ENCODE peak calls at places on chromosomes 4 and X, in four cellular contexts. Z is CD8-positive, alpha-beta T cell; U is pancreas; G is GM12864. H is an unnamed sample.

GRCh38 chr4:173436149-173436579 is 37.2 kb upstream of the SCRG1 start:
- DNase-seq in Z (no peak), U (no peak), G (no peak), H (no peak)

GRCh38 chrX:87397103-87397886 is 120.3 kb upstream of the KLHL4 start:
- DNase-seq in Z (no peak), U (no peak), G (no peak), H (no peak)

GRCh38 chrX:71626576-71626975 is 8.3 kb upstream of the CXCR3 start:
- DNase-seq in Z (no peak), U (no peak), G (no peak), H (no peak)

GRCh38 chr4:61923179-61923578 is 723.1 kb downstream of the ADGRL3 start:
- DNase-seq in Z (no peak), U (no peak), G (no peak), H (no peak)

GRCh38 chr4:128583753-128584712 is 225.5 kb upstream of the JADE1 start:
- DNase-seq in Z (no peak), U (peak; percentile 95), G (no peak), H (no peak)

GRCh38 chrX:19660604-19661003 is 145.3 kb upstream of the MAP3K15 start:
- DNase-seq in Z (no peak), U (no peak), G (no peak), H (no peak)

GRCh38 chrX:38891641-38892413 is 90.6 kb downstream of the MID1IP1 start:
- DNase-seq in Z (no peak), U (no peak), G (no peak), H (no peak)

GRCh38 chr4:129094347-129094746 is 1.0 kb upstream of the SCLT1 start:
- DNase-seq in Z (no peak), U (no peak), G (no peak), H (no peak)

GRCh38 chr4:157226601-157227000 is 6.1 kb downstream of the GRIA2 start:
- DNase-seq in Z (no peak), U (no peak), G (no peak), H (no peak)

GRCh38 chr4:53633608-53634007 is 42.3 kb upstream of the LNX1 start:
- DNase-seq in Z (no peak), U (no peak), G (no peak), H (no peak)

DNA sequence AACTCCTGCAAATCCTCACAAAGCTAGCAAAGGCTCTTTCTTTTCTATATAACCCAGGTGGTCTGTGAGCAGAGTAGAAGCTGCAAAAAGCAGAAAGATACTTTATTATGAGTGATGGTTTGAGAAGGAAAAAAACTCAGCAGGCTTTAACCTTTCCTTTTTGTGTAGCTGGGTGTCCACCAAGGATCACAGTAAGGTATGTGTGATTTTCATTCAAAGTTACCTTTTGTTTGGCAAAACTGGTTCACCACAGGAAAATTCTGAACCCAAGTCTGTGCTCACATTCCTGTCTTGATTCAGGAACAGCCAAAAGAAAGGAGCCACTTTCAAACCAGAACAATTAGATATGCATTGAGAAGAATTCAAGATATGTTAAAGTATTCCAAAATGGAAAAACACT is 35.7 kb downstream of the FRAS1 start:
- DNase-seq in Z (no peak), U (no peak), G (no peak), H (no peak)
- H3K4me3 ChIP-seq in Z (no peak overlapping the region), U (no peak overlapping the region), G (no peak overlapping the region), H (no peak overlapping the region)

GRCh38 chr4:40301592-40301991 is 33.5 kb upstream of the CHRNA9 start:
- DNase-seq in Z (peak; percentile 67), U (no peak), G (peak; percentile 92), H (peak; percentile 20)
- H3K4me3 ChIP-seq in Z (peak overlapping the region; percentile 0), U (no peak overlapping the region), G (peak overlapping the region; percentile 8), H (peak overlapping the region; percentile 27)

GRCh38 chr4:10354225-10354624 is 103.0 kb downstream of the ZNF518B start:
- DNase-seq in Z (no peak), U (no peak), G (no peak), H (no peak)
- H3K4me3 ChIP-seq in Z (no peak overlapping the region), U (no peak overlapping the region), G (no peak overlapping the region), H (no peak overlapping the region)

DNA sequence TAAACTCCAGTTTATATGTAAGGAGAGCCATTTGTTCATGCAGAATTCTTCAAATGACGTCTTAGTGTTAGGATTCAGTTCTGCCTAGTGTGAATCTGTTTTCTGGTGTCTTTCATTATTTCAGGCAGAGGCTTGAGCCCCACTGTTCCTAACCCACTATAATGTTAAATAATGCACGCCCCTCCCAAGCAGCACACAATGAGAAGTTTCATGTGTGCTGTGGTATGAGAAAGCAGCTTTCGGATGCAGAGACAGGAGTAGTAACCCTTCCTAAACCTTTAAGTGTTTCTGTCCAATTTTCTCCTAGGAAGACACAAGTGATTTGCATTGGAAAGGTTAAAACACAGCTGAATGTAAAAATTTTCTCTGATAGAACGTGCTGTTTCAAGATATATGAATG is 54.5 kb downstream of the TRIM2 start:
- DNase-seq in Z (no peak), U (no peak), G (no peak), H (no peak)
- H3K4me3 ChIP-seq in Z (no peak overlapping the region), U (no peak overlapping the region), G (no peak overlapping the region), H (no peak overlapping the region)

H was measured in CD8-positive, alpha-beta memory T cell.